ENCODE peak calls at places on chromosomes 3 and 15, in seven cellular contexts. O is anterior cingulate cortex; S is CD8-positive, alpha-beta T cell; C is pancreas; F is activated CD4-positive, alpha-beta T cell treated with anti-CD3 and anti-CD28 coated beads, Interleukin-2, amount 10 ng/mL, durations not matched to agents 7 days and 5 days; A is PC-3; Q is NCI-H2081. P is an unnamed sample.

GRCh38 chr3:181687190-181687589 is 24.5 kb upstream of the SOX2 start:
- DNase-seq in O (no peak), S (no peak), C (no peak), F (no peak), A (no peak), Q (peak; percentile 23), P (peak; percentile 38)

GRCh38 chr15:61155741-61156700 is 73.1 kb downstream of the RORA start:
- DNase-seq in O (no peak), S (no peak), C (no peak), F (no peak), A (peak; percentile 11), Q (no peak), P (peak; percentile 50)

GRCh38 chr15:43441316-43441715 is 51.6 kb downstream of the TP53BP1 start:
- DNase-seq in O (no peak), S (no peak), C (no peak), F (peak; percentile 29), A (peak; percentile 26), Q (no peak), P (no peak)

GRCh38 chr15:67551207-67551743 is 8.8 kb downstream of the MAP2K5 start:
- DNase-seq in O (no peak), S (no peak), C (no peak), F (no peak), A (no peak), Q (no peak), P (no peak)

GRCh38 chr3:90092994-90093393 is 985.6 kb downstream of the EPHA3 start:
- DNase-seq in O (no peak), S (no peak), C (no peak), F (no peak), A (peak; percentile 49), Q (no peak), P (peak; percentile 48)

GRCh38 chr3:129123314-129124060 is 1.9 kb upstream of the RAB43 start:
- DNase-seq in O (no peak), S (no peak), C (no peak), F (no peak), A (no peak), Q (no peak), P (no peak)

GRCh38 chr3:51379746-51380330 is 5.3 kb upstream of the MANF start:
- DNase-seq in O (no peak), S (no peak), C (no peak), F (no peak), A (no peak), Q (no peak), P (no peak)

GRCh38 chr3:51686512-51687215 is 15.6 kb downstream of the TEX264 start:
- DNase-seq in O (no peak), S (peak; percentile 85), C (no peak), F (peak; percentile 93), A (peak; percentile 48), Q (no peak), P (no peak)

GRCh38 chr3:127779747-127780146 is 42.6 kb downstream of the MGLL start:
- DNase-seq in O (no peak), S (no peak), C (no peak), F (no peak), A (peak; percentile 75), Q (no peak), P (no peak)

GRCh38 chr15:95869920-95870319 is 460.6 kb upstream of the NR2F2 start:
- DNase-seq in O (no peak), S (no peak), C (no peak), F (peak; percentile 38), A (no peak), Q (no peak), P (no peak)

GRCh38 chr3:16460886-16461285 is 52.6 kb downstream of the RFTN1 start:
- DNase-seq in O (no peak), S (no peak), C (no peak), F (no peak), A (no peak), Q (peak; percentile 86), P (no peak)

GRCh38 chr3:52237659-52238172 is 1.2 kb downstream of the TWF2 start:
- DNase-seq in O (peak; percentile 61), S (no peak), C (peak; percentile 77), F (no peak), A (peak; percentile 91), Q (no peak), P (peak; percentile 72)

GRCh38 chr15:73464602-73465001 is 21.6 kb downstream of the REC114 start:
- DNase-seq in O (no peak), S (no peak), C (no peak), F (no peak), A (peak; percentile 17), Q (no peak), P (peak; percentile 71)

GRCh38 chr3:188153949-188154757 is at the start of gene LPP:
- DNase-seq in O (peak; percentile 75), S (peak; percentile 76), C (peak; percentile 81), F (peak; percentile 86), A (peak; percentile 58), Q (peak; percentile 59), P (peak; percentile 91)

GRCh38 chr15:70101459-70102113 is 3.9 kb upstream of the TLE3 start:
- DNase-seq in O (no peak), S (no peak), C (peak; percentile 86), F (no peak), A (peak; percentile 79), Q (peak; percentile 77), P (peak; percentile 96)

GRCh38 chr3:79847928-79848327 is 80.1 kb upstream of the ROBO1 start:
- DNase-seq in O (no peak), S (no peak), C (no peak), F (no peak), A (no peak), Q (no peak), P (no peak)

GRCh38 chr3:102699104-102699818 is 264.4 kb downstream of the ZPLD1 start:
- DNase-seq in O (no peak), S (no peak), C (no peak), F (no peak), A (no peak), Q (no peak), P (no peak)

GRCh38 chr3:150114873-150115570 is 144.3 kb upstream of the PFN2 start:
- DNase-seq in O (no peak), S (no peak), C (no peak), F (no peak), A (peak; percentile 30), Q (no peak), P (no peak)

GRCh38 chr3:125032100-125032643 is 23.6 kb downstream of the HEG1 start:
- DNase-seq in O (no peak), S (no peak), C (no peak), F (no peak), A (no peak), Q (no peak), P (peak; percentile 34)

GRCh38 chr3:189001559-189001958 is 170.2 kb upstream of the TPRG1 start:
- DNase-seq in O (no peak), S (no peak), C (no peak), F (no peak), A (peak; percentile 84), Q (no peak), P (no peak)

GRCh38 chr3:132029182-132029902 is 5.5 kb downstream of the CPNE4 start:
- DNase-seq in O (peak; percentile 71), S (peak; percentile 44), C (peak; percentile 75), F (peak; percentile 72), A (peak; percentile 94), Q (peak; percentile 90), P (peak; percentile 98)

GRCh38 chr3:129230311-129231019 is 18.9 kb upstream of the COPG1 start:
- DNase-seq in O (no peak), S (no peak), C (no peak), F (peak; percentile 44), A (peak; percentile 85), Q (no peak), P (no peak)

GRCh38 chr15:39488498-39488897 is 92.4 kb upstream of the THBS1 start:
- DNase-seq in O (no peak), S (no peak), C (no peak), F (no peak), A (no peak), Q (no peak), P (no peak)

GRCh38 chr3:170470063-170471006 is 51.7 kb downstream of the CLDN11 start:
- DNase-seq in O (no peak), S (no peak), C (no peak), F (no peak), A (no peak), Q (no peak), P (no peak)

GRCh38 chr3:46501702-46502101 is 3.9 kb downstream of the RTP3 start:
- DNase-seq in O (no peak), S (no peak), C (no peak), F (no peak), A (no peak), Q (no peak), P (no peak)

GRCh38 chr3:188241072-188241471 is 87.1 kb downstream of the LPP start:
- DNase-seq in O (no peak), S (no peak), C (no peak), F (no peak), A (no peak), Q (no peak), P (no peak)

GRCh38 chr3:143207338-143207961 is 87.9 kb downstream of the CHST2 start:
- DNase-seq in O (no peak), S (no peak), C (no peak), F (no peak), A (peak; percentile 44), Q (no peak), P (no peak)

GRCh38 chr3:140298043-140298442 is 363.1 kb downstream of the CLSTN2 start:
- DNase-seq in O (no peak), S (no peak), C (no peak), F (no peak), A (no peak), Q (no peak), P (no peak)

GRCh38 chr15:57215371-57215770 is 160.9 kb upstream of the CGNL1 start:
- DNase-seq in O (no peak), S (no peak), C (no peak), F (no peak), A (no peak), Q (no peak), P (no peak)

GRCh38 chr3:186506846-186507245 is 37.3 kb downstream of the CRYGS start:
- DNase-seq in O (no peak), S (no peak), C (no peak), F (no peak), A (no peak), Q (no peak), P (no peak)

GRCh38 chr3:9800529-9800928 is 7.6 kb downstream of the ARPC4 start:
- DNase-seq in O (no peak), S (no peak), C (no peak), F (no peak), A (peak; percentile 25), Q (no peak), P (no peak)

GRCh38 chr3:156729460-156730179 is 55.2 kb downstream of the TIPARP start:
- DNase-seq in O (no peak), S (no peak), C (no peak), F (no peak), A (no peak), Q (no peak), P (no peak)

GRCh38 chr3:184811034-184811433 is 932 bp upstream of the VPS8 start:
- DNase-seq in O (no peak), S (no peak), C (no peak), F (no peak), A (no peak), Q (no peak), P (no peak)

GRCh38 chr3:4837405-4837804 is 141.8 kb upstream of the BHLHE40 start:
- DNase-seq in O (no peak), S (no peak), C (no peak), F (no peak), A (no peak), Q (no peak), P (no peak)

GRCh38 chr3:148330486-148330885 is 367.2 kb upstream of the AGTR1 start:
- DNase-seq in O (no peak), S (no peak), C (no peak), F (no peak), A (no peak), Q (peak; percentile 78), P (no peak)

GRCh38 chr3:171038342-171038741 is 11.8 kb upstream of the SLC2A2 start:
- DNase-seq in O (no peak), S (no peak), C (no peak), F (no peak), A (no peak), Q (no peak), P (no peak)

GRCh38 chr3:184769771-184770170 is 42.2 kb upstream of the VPS8 start:
- DNase-seq in O (no peak), S (no peak), C (no peak), F (no peak), A (peak; percentile 16), Q (no peak), P (no peak)

GRCh38 chr15:31245756-31246155 is 80.9 kb upstream of the KLF13 start:
- DNase-seq in O (no peak), S (no peak), C (no peak), F (no peak), A (no peak), Q (no peak), P (no peak)

P was measured in GM23338.